ENCODE peak calls at places on chromosomes 16 and 17, in seven cellular contexts. H, B, K, Z, N, C and X are unnamed samples.

GRCh38 chr17:65557349-65558310 is 3.8 kb downstream of the AXIN2 start:
- DNase-seq in H (peak), B (no peak), K (no peak), Z (peak), N (no peak), C (no peak), X (no peak)

GRCh38 chr17:82876149-82876548 is 36.3 kb upstream of the ZNF750 start:
- DNase-seq in H (no peak), B (no peak), K (peak), Z (no peak), N (no peak), C (no peak), X (peak)

GRCh38 chr16:66928702-66929388 is 3.5 kb upstream of the RRAD start:
- DNase-seq in H (peak), B (no peak), K (no peak), Z (no peak), N (peak), C (no peak), X (no peak)

GRCh38 chr17:50557265-50558029 is 3.1 kb upstream of the CACNA1G start:
- DNase-seq in H (no peak), B (no peak), K (no peak), Z (no peak), N (no peak), C (no peak), X (no peak)

GRCh38 chr17:62456016-62456415 is 22.6 kb upstream of the TLK2 start:
- DNase-seq in H (no peak), B (no peak), K (no peak), Z (no peak), N (no peak), C (no peak), X (no peak)

GRCh38 chr16:3215601-3216262 is 19.2 kb downstream of the ZNF200 start:
- DNase-seq in H (no peak), B (no peak), K (no peak), Z (no peak), N (no peak), C (no peak), X (no peak)

GRCh38 chr16:85927938-85928337 is 29.0 kb downstream of the IRF8 start:
- DNase-seq in H (no peak), B (no peak), K (no peak), Z (no peak), N (no peak), C (no peak), X (no peak)

GRCh38 chr17:40821536-40821935 is 878 bp downstream of the KRT10 start:
- DNase-seq in H (peak), B (no peak), K (no peak), Z (no peak), N (no peak), C (no peak), X (no peak)

GRCh38 chr17:1486802-1487695 is 5.4 kb downstream of the MYO1C start:
- DNase-seq in H (peak), B (peak), K (peak), Z (no peak), N (peak), C (no peak), X (no peak)

GRCh38 chr17:42027961-42028790 is 8.3 kb downstream of the NKIRAS2 start:
- DNase-seq in H (peak), B (no peak), K (no peak), Z (no peak), N (no peak), C (no peak), X (no peak)

GRCh38 chr17:80605326-80606066 is 60.9 kb downstream of the RPTOR start:
- DNase-seq in H (peak), B (no peak), K (no peak), Z (peak), N (no peak), C (no peak), X (no peak)

GRCh38 chr16:86424413-86424812 is 85.9 kb upstream of the FOXF1 start:
- DNase-seq in H (no peak), B (no peak), K (no peak), Z (no peak), N (no peak), C (no peak), X (no peak)

GRCh38 chr16:81261049-81261648 is 22.7 kb downstream of the BCO1 start:
- DNase-seq in H (peak), B (no peak), K (no peak), Z (no peak), N (peak), C (no peak), X (no peak)

GRCh38 chr16:29994613-29995329 is 646 bp downstream of the HIRIP3 start:
- DNase-seq in H (peak), B (no peak), K (no peak), Z (no peak), N (peak), C (peak), X (no peak)

GRCh38 chr17:81295031-81295677 is at the start of gene SLC38A10:
- DNase-seq in H (peak), B (peak), K (peak), Z (peak), N (peak), C (peak), X (no peak)

GRCh38 chr17:28896491-28896883 is 1.0 kb downstream of the FLOT2 start:
- DNase-seq in H (no peak), B (no peak), K (no peak), Z (no peak), N (peak), C (no peak), X (no peak)

GRCh38 chr17:42781639-42782401 is 1.4 kb downstream of the WNK4 start:
- DNase-seq in H (peak), B (no peak), K (no peak), Z (no peak), N (no peak), C (no peak), X (no peak)

GRCh38 chr16:88979616-88980015 is 2.6 kb upstream of the CBFA2T3 start:
- DNase-seq in H (no peak), B (no peak), K (no peak), Z (no peak), N (no peak), C (no peak), X (no peak)

GRCh38 chr16:88978608-88979346 is 1.8 kb upstream of the CBFA2T3 start:
- DNase-seq in H (no peak), B (no peak), K (no peak), Z (no peak), N (no peak), C (no peak), X (no peak)

GRCh38 chr16:88977028-88977844 is at the start of gene CBFA2T3:
- DNase-seq in H (no peak), B (no peak), K (peak), Z (no peak), N (no peak), C (no peak), X (no peak)

GRCh38 chr16:88976359-88977027 is 514 bp downstream of the CBFA2T3 start:
- DNase-seq in H (no peak), B (no peak), K (no peak), Z (no peak), N (no peak), C (no peak), X (no peak)

GRCh38 chr16:88977845-88978607 is 1.0 kb upstream of the CBFA2T3 start:
- DNase-seq in H (no peak), B (no peak), K (no peak), Z (no peak), N (no peak), C (no peak), X (no peak)
- H3K4me3 ChIP-seq in H (no peak), B (no peak), K (no peak), Z (no peak), N (no peak), C (no peak), X (no peak)

DNA sequence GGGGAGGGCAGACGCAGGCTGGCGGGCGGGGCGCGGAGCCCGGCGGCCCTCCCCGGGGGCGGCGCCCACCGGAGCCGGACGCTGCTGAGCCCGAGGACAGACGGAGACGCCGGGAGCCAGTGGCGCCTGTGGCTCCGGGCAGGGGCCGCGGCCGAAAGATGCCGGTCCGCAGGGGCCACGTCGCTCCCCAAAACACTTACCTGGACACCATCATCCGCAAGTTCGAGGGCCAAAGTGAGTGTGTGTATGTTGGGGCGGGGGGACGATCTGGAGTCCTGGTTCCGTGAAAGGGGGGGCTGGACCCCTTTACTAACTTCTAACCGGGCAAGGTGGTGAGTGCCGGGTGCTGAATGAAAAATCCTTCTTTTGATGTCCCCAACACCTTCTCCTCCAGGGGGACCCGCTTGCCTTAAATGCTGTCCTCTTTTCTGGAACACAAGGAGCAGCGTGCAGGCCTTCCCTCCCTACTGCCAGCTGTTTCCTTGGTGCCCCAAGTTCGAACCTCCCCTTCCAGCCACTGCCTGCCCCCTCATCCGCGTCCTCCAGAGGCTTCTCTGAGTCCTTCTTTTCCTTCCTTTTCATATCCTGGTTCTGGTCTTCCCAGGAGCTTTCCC is at the start of gene KCNH6:
- DNase-seq in H (no peak), B (no peak), K (no peak), Z (no peak), N (no peak), C (no peak), X (no peak)
- TF ChIP-seq CTCF in H (no peak), B (no peak), K (no peak), Z (no peak), N (no peak), C (no peak), X (no peak)

GRCh38 chr17:76998839-76999238 is 130.6 kb downstream of the MGAT5B start:
- DNase-seq in H (no peak), B (no peak), K (no peak), Z (no peak), N (no peak), C (no peak), X (no peak)
- H3K4me3 ChIP-seq in H (no peak), B (no peak), K (no peak), Z (no peak), N (no peak), C (no peak), X (no peak)

GRCh38 chr16:1174477-1175357 is 21.8 kb downstream of the CACNA1H start:
- DNase-seq in H (no peak), B (no peak), K (no peak), Z (no peak), N (peak), C (no peak), X (no peak)

GRCh38 chr16:1177750-1178149 is 24.8 kb downstream of the CACNA1H start:
- DNase-seq in H (no peak), B (no peak), K (no peak), Z (no peak), N (no peak), C (no peak), X (no peak)

GRCh38 chr16:1177053-1177452 is 24.1 kb downstream of the CACNA1H start:
- DNase-seq in H (no peak), B (no peak), K (no peak), Z (no peak), N (no peak), C (no peak), X (no peak)

GRCh38 chr16:1175566-1176279 is 22.8 kb downstream of the CACNA1H start:
- DNase-seq in H (no peak), B (no peak), K (no peak), Z (no peak), N (no peak), C (no peak), X (no peak)

GRCh38 chr16:1176280-1176897 is 23.5 kb downstream of the CACNA1H start:
- DNase-seq in H (no peak), B (no peak), K (no peak), Z (no peak), N (no peak), C (no peak), X (no peak)
- TF ChIP-seq CTCF in H (no peak), B (no peak), K (no peak), Z (no peak), N (no peak), C (no peak), X (no peak)